ENCODE peak calls at places on chromosomes 4 and X, in eight cellular contexts. R, A, I, J, Y, X, K and G are unnamed samples. For H3K27me3, the result is how much of the 10 kb centered on the place peaks cover.

GRCh38 chrX:141669689-141670088 is 28.9 kb downstream of the SPANXD start:
- DNase-seq in R (peak), A (no peak), I (no peak), J (no peak), Y (no peak), X (no peak), K (no peak), G (no peak)

GRCh38 chrX:8743126-8743732 is 11.3 kb upstream of the ANOS1 start:
- DNase-seq in R (no peak), A (peak), I (peak), J (peak), Y (no peak), X (no peak), K (peak), G (no peak)

GRCh38 chr4:55435136-55435535 is 39.4 kb downstream of the TMEM165 start:
- DNase-seq in R (no peak), A (no peak), I (no peak), J (no peak), Y (peak), X (no peak), K (peak), G (no peak)

GRCh38 chr4:122777846-122778501 is 45.5 kb downstream of the BBS12 start:
- DNase-seq in R (peak), A (no peak), I (no peak), J (no peak), Y (peak), X (no peak), K (peak), G (no peak)

GRCh38 chr4:48620093-48620492 is 130.0 kb downstream of the ZAR1 start:
- DNase-seq in R (no peak), A (no peak), I (no peak), J (no peak), Y (no peak), X (no peak), K (no peak), G (no peak)

GRCh38 chrX:106415276-106415895 is 196.4 kb upstream of the RADX start:
- DNase-seq in R (no peak), A (no peak), I (peak), J (no peak), Y (peak), X (no peak), K (peak), G (no peak)

GRCh38 chrX:109774136-109774535 is 41.1 kb upstream of the ACSL4 start:
- DNase-seq in R (no peak), A (no peak), I (no peak), J (no peak), Y (no peak), X (no peak), K (no peak), G (no peak)

GRCh38 chrX:8981742-8982141 is 52.2 kb downstream of the FAM9B start:
- DNase-seq in R (peak), A (no peak), I (no peak), J (no peak), Y (no peak), X (no peak), K (peak), G (no peak)

GRCh38 chrX:69300323-69300722 is 135.1 kb upstream of the PJA1 start:
- DNase-seq in R (no peak), A (no peak), I (no peak), J (no peak), Y (no peak), X (no peak), K (no peak), G (no peak)

GRCh38 chr4:125397226-125397625 is 82.5 kb downstream of the FAT4 start:
- DNase-seq in R (no peak), A (no peak), I (no peak), J (no peak), Y (peak), X (no peak), K (no peak), G (no peak)

GRCh38 chr4:134201216-134202098 is at the start of gene PABPC4L:
- DNase-seq in R (peak), A (peak), I (no peak), J (peak), Y (peak), X (no peak), K (peak), G (no peak)

GRCh38 chr4:53598901-53599300 is 7.6 kb upstream of the LNX1 start:
- DNase-seq in R (peak), A (no peak), I (no peak), J (no peak), Y (peak), X (no peak), K (no peak), G (no peak)

GRCh38 chr4:71026086-71026485 is 32.6 kb downstream of the DCK start:
- DNase-seq in R (peak), A (no peak), I (peak), J (no peak), Y (peak), X (no peak), K (peak), G (peak)

GRCh38 chr4:122512430-122512829 is 55.9 kb upstream of the IL2 start:
- DNase-seq in R (no peak), A (no peak), I (no peak), J (no peak), Y (no peak), X (no peak), K (no peak), G (no peak)

GRCh38 chr4:73066928-73067327 is 2.6 kb downstream of the COX18 start:
- DNase-seq in R (no peak), A (no peak), I (no peak), J (no peak), Y (no peak), X (no peak), K (no peak), G (no peak)

GRCh38 chrX:122046226-122046625 is 998.8 kb downstream of the GLUD2 start:
- DNase-seq in R (no peak), A (no peak), I (no peak), J (no peak), Y (peak), X (no peak), K (no peak), G (no peak)

GRCh38 chr4:6567218-6567617 is 7.8 kb upstream of the MAN2B2 start:
- DNase-seq in R (no peak), A (no peak), I (no peak), J (no peak), Y (no peak), X (no peak), K (no peak), G (no peak)

GRCh38 chrX:109732780-109733657 is at the start of gene ACSL4:
- DNase-seq in R (peak), A (peak), I (peak), J (peak), Y (peak), X (peak), K (peak), G (peak)

GRCh38 chrX:40444798-40445496 is 135.8 kb upstream of the ATP6AP2 start:
- DNase-seq in R (no peak), A (no peak), I (no peak), J (no peak), Y (peak), X (no peak), K (no peak), G (no peak)

GRCh38 chrX:74923942-74924448 is 1.3 kb downstream of the NEXMIF start:
- DNase-seq in R (no peak), A (peak), I (peak), J (peak), Y (no peak), X (no peak), K (no peak), G (no peak)

GRCh38 chr4:89835413-89835812 is 1.5 kb downstream of the SNCA start:
- DNase-seq in R (no peak), A (no peak), I (no peak), J (no peak), Y (no peak), X (no peak), K (no peak), G (no peak)

GRCh38 chrX:138897621-138898492 is 186.3 kb upstream of the FGF13 start:
- DNase-seq in R (peak), A (no peak), I (no peak), J (no peak), Y (peak), X (no peak), K (no peak), G (no peak)

GRCh38 chrX:38095971-38096529 is 89.7 kb downstream of the SYTL5 start:
- DNase-seq in R (peak), A (no peak), I (no peak), J (no peak), Y (peak), X (no peak), K (peak), G (peak)

GRCh38 chrX:66912417-66912816 is 273.5 kb upstream of the EDA2R start:
- DNase-seq in R (no peak), A (no peak), I (no peak), J (no peak), Y (no peak), X (no peak), K (no peak), G (no peak)

GRCh38 chr4:180664766-180665368 is 1578.3 kb upstream of the TENM3 start:
- DNase-seq in R (peak), A (no peak), I (peak), J (no peak), Y (peak), X (no peak), K (peak), G (peak)

GRCh38 chr4:176261018-176261417 is 8.0 kb downstream of the ASB5 start:
- DNase-seq in R (no peak), A (no peak), I (no peak), J (no peak), Y (no peak), X (no peak), K (no peak), G (no peak)

GRCh38 chr4:173370130-173370476 is 651 bp upstream of the SAP30 start:
- DNase-seq in R (no peak), A (peak), I (peak), J (peak), Y (no peak), X (peak), K (no peak), G (no peak)

GRCh38 chr4:106095408-106095807 is 200.1 kb downstream of the NPNT start:
- DNase-seq in R (peak), A (no peak), I (no peak), J (no peak), Y (no peak), X (no peak), K (peak), G (no peak)

GRCh38 chrX:1537031-1537715 is at the start of gene P2RY8:
- DNase-seq in R (no peak), A (peak), I (no peak), J (peak), Y (peak), X (peak), K (no peak), G (no peak)

GRCh38 chr4:105181259-105181658 is 34.6 kb downstream of the TET2 start:
- DNase-seq in R (no peak), A (no peak), I (no peak), J (no peak), Y (no peak), X (no peak), K (no peak), G (no peak)

GRCh38 chrX:7617994-7618393 is 225.0 kb upstream of the VCX start:
- DNase-seq in R (no peak), A (no peak), I (no peak), J (no peak), Y (no peak), X (no peak), K (no peak), G (no peak)

GRCh38 chr4:153962311-153963039 is 173.6 kb upstream of the SFRP2 start:
- DNase-seq in R (no peak), A (no peak), I (no peak), J (no peak), Y (no peak), X (no peak), K (no peak), G (no peak)

GRCh38 chr4:151319490-151319889 is 5.9 kb downstream of the SH3D19 start:
- DNase-seq in R (no peak), A (no peak), I (no peak), J (no peak), Y (no peak), X (no peak), K (no peak), G (no peak)

GRCh38 chrX:46920235-46920634 is 8.0 kb downstream of the JADE3 start:
- DNase-seq in R (no peak), A (no peak), I (no peak), J (no peak), Y (no peak), X (no peak), K (no peak), G (no peak)

GRCh38 chr4:184706453-184706852 is 27.4 kb downstream of the CENPU start:
- DNase-seq in R (no peak), A (no peak), I (no peak), J (no peak), Y (peak), X (no peak), K (no peak), G (no peak)

GRCh38 chrX:45011597-45011996 is 138.6 kb downstream of the KDM6A start:
- DNase-seq in R (no peak), A (no peak), I (no peak), J (no peak), Y (no peak), X (no peak), K (no peak), G (no peak)

GRCh38 chr4:6160536-6160935 is 39.8 kb downstream of the JAKMIP1 start:
- DNase-seq in R (no peak), A (no peak), I (no peak), J (no peak), Y (no peak), X (no peak), K (no peak), G (no peak)

GRCh38 chrX:147779173-147779572 is 132.5 kb upstream of the FMR1 start:
- DNase-seq in R (no peak), A (no peak), I (no peak), J (no peak), Y (no peak), X (no peak), K (no peak), G (no peak)

GRCh38 chr4:150072906-150073714 is 5.1 kb upstream of the DCLK2 start:
- DNase-seq in R (peak), A (no peak), I (no peak), J (no peak), Y (peak), X (no peak), K (peak), G (no peak)

DNA sequence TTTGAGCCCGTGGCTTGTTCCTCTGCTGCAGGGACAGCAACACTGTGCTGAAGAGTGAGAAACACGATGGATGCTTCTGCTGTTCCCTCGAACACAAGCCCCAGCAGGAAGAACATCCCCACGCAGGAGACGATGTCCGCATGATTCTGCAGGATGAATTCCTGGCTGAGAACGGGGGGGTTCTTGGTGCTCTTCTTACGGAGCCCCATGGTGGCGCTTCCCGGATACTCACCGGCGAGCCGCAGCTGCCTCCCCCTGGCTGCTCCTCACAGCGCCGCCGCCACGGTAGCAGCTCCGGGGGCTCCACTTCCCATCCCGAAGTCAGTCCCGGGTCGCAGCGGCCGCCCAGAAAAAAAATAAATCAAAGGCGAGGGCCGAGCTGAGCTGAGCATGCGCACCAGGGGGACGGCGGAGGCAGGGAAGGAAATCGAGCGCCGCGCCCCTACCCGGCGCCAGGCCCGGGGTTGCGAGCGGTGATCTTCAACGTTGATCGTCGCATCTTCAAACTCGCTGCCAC is at the start of gene TRAM1L1:
- DNase-seq in R (peak), A (peak), I (peak), J (peak), Y (peak), X (no peak), K (peak), G (peak)
- TF ChIP-seq CTCF in R (no peak), A (no peak), I (peak), J (no peak), Y (no peak), X (no peak), K (no peak), G (peak)

GRCh38 chr4:169179609-169180526 is 90.9 kb downstream of the SH3RF1 start:
- DNase-seq in R (peak), A (no peak), I (no peak), J (no peak), Y (peak), X (no peak), K (peak), G (no peak)
- H3K4me3 ChIP-seq in R (peak), A (peak), I (no peak), J (no peak), Y (no peak), X (peak), K (no peak), G (no peak)

GRCh38 chr4:1464581-1465171 is 58.4 kb upstream of the NKX1-1 start:
- DNase-seq in R (no peak), A (no peak), I (peak), J (no peak), Y (no peak), X (no peak), K (no peak), G (no peak)
- H3K27me3 ChIP-seq in R (under half), A (half or more), I (under half), J (half or more), Y (under half), X (under half), K (under half), G (half or more)

GRCh38 chr4:101824500-101824899 is 34.0 kb downstream of the BANK1 start:
- DNase-seq in R (no peak), A (no peak), I (no peak), J (no peak), Y (no peak), X (no peak), K (no peak), G (no peak)

GRCh38 chr4:101831816-101832215 is 41.3 kb downstream of the BANK1 start:
- DNase-seq in R (no peak), A (no peak), I (no peak), J (no peak), Y (no peak), X (no peak), K (no peak), G (no peak)

GRCh38 chr4:101823864-101824263 is 33.3 kb downstream of the BANK1 start:
- DNase-seq in R (no peak), A (no peak), I (no peak), J (no peak), Y (no peak), X (no peak), K (no peak), G (no peak)

GRCh38 chr4:101825953-101826352 is 35.4 kb downstream of the BANK1 start:
- DNase-seq in R (no peak), A (no peak), I (no peak), J (no peak), Y (no peak), X (no peak), K (no peak), G (no peak)
- TF ChIP-seq CTCF in R (no peak), A (no peak), I (no peak), J (no peak), Y (no peak), X (no peak), K (no peak), G (no peak)

GRCh38 chr4:187176261-187176910 is 452.7 kb upstream of the FAT1 start:
- DNase-seq in R (no peak), A (no peak), I (peak), J (no peak), Y (no peak), X (no peak), K (peak), G (no peak)

GRCh38 chr4:187174749-187175148 is 451.1 kb upstream of the FAT1 start:
- DNase-seq in R (no peak), A (no peak), I (no peak), J (no peak), Y (no peak), X (no peak), K (no peak), G (no peak)

GRCh38 chr4:187171731-187172339 is 448.2 kb upstream of the FAT1 start:
- DNase-seq in R (peak), A (no peak), I (no peak), J (no peak), Y (peak), X (no peak), K (peak), G (no peak)

GRCh38 chr4:187175197-187175596 is 451.5 kb upstream of the FAT1 start:
- DNase-seq in R (no peak), A (no peak), I (no peak), J (no peak), Y (no peak), X (no peak), K (peak), G (no peak)

GRCh38 chr4:187172340-187172761 is 448.7 kb upstream of the FAT1 start:
- DNase-seq in R (peak), A (no peak), I (peak), J (no peak), Y (peak), X (no peak), K (no peak), G (no peak)
- H3K4me3 ChIP-seq in R (no peak), A (no peak), I (no peak), J (no peak), Y (no peak), X (no peak), K (no peak), G (no peak)

DNA sequence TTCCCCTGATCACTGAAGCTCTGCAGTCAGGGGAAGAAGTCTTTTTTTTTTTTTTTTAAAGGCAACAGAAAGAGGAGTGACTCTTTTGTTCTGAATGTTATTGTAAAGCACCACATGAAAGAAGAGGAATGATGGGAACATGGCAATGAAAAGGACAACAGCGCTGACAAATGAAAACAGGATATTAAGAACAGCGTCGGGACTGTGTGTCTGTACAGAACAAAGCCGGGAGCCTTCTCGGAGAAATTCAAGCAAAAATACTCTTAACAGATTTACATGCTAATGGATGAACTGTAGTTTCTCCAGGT is 40.7 kb downstream of the MID1 start:
- DNase-seq in R (peak), A (no peak), I (no peak), J (no peak), Y (no peak), X (no peak), K (peak), G (peak)
- H3K27me3 ChIP-seq in R (under half), A (under half), I (under half), J (under half), Y (under half), X (under half), K (under half), G (under half)